ENCODE peak calls at places on chromosomes 5 and 9, in four cellular contexts. I is NCI-H748 treated with DMSO at 0.1 percent for 48 hours; A is activated naive CD4-positive, alpha-beta T cell; F is CD4-positive, alpha-beta memory T cell. C is an unnamed sample.

GRCh38 chr9:5354184-5354583 is 14.5 kb upstream of the RLN1 start:
- DNase-seq in I (no peak), A (no peak), F (no peak), C (no peak)

GRCh38 chr5:96933764-96934163 is 2.1 kb upstream of the LNPEP start:
- DNase-seq in I (peak; percentile 29), A (no peak), F (no peak), C (no peak)

GRCh38 chr9:126813072-126813471 is 8.2 kb downstream of the ZBTB43 start:
- DNase-seq in I (no peak), A (no peak), F (no peak), C (no peak)

GRCh38 chr9:20569525-20569924 is 52.8 kb downstream of the MLLT3 start:
- DNase-seq in I (no peak), A (no peak), F (no peak), C (no peak)

GRCh38 chr5:89435347-89435746 is 552.4 kb upstream of the MEF2C start:
- DNase-seq in I (no peak), A (no peak), F (no peak), C (no peak)

GRCh38 chr5:155983954-155984353 is 343.0 kb upstream of the SGCD start:
- DNase-seq in I (no peak), A (no peak), F (no peak), C (no peak)

GRCh38 chr5:158606228-158606627 is 493.5 kb downstream of the EBF1 start:
- DNase-seq in I (no peak), A (no peak), F (no peak), C (no peak)

GRCh38 chr9:17222932-17223331 is 88.1 kb downstream of the CNTLN start:
- DNase-seq in I (no peak), A (no peak), F (no peak), C (no peak)

GRCh38 chr9:96493757-96494156 is 43.8 kb downstream of the HABP4 start:
- DNase-seq in I (no peak), A (no peak), F (no peak), C (no peak)

GRCh38 chr9:118522093-118523028 is 818.2 kb downstream of the TLR4 start:
- DNase-seq in I (peak; percentile 58), A (no peak), F (no peak), C (peak; percentile 38)

GRCh38 chr5:126594077-126594476 is 942 bp downstream of the ALDH7A1 start:
- DNase-seq in I (no peak), A (no peak), F (no peak), C (peak; percentile 24)

GRCh38 chr9:69771775-69772418 is 12.1 kb upstream of the PTAR1 start:
- DNase-seq in I (no peak), A (no peak), F (no peak), C (peak; percentile 94)

C was measured in cardiac fibroblast.